ENCODE peak calls at places on chromosomes 3 and 15, in five cellular contexts. One of them, this sample, is unnamed. For H3K4me1, the result is how much of the 10 kb centered on the place peaks cover.

GRCh38 chr3:11201246-11202024 is 47.1 kb downstream of the HRH1 start:
- DNase-seq in fibroblast of lung: peak
- DNase-seq in colonic mucosa: no peak
- DNase-seq in naive thymus-derived CD4-positive, alpha-beta T cell: no peak
- DNase-seq in tibial nerve: no peak
- DNase-seq in this sample: no peak

GRCh38 chr15:58387130-58387529 is 44.7 kb upstream of the LIPC start:
- DNase-seq in fibroblast of lung: peak
- DNase-seq in colonic mucosa: no peak
- DNase-seq in naive thymus-derived CD4-positive, alpha-beta T cell: no peak
- DNase-seq in tibial nerve: no peak
- DNase-seq in this sample: no peak

GRCh38 chr3:178236555-178237277 is 299.5 kb upstream of the KCNMB2 start:
- DNase-seq in fibroblast of lung: peak
- DNase-seq in colonic mucosa: no peak
- DNase-seq in naive thymus-derived CD4-positive, alpha-beta T cell: no peak
- DNase-seq in tibial nerve: no peak
- DNase-seq in this sample: no peak

GRCh38 chr3:10459954-10460754 is 45.2 kb downstream of the ATP2B2 start:
- DNase-seq in fibroblast of lung: peak
- DNase-seq in colonic mucosa: peak
- DNase-seq in naive thymus-derived CD4-positive, alpha-beta T cell: peak
- DNase-seq in tibial nerve: no peak
- DNase-seq in this sample: peak

GRCh38 chr3:171781711-171782127 is 28.6 kb downstream of the PLD1 start:
- DNase-seq in fibroblast of lung: peak
- DNase-seq in colonic mucosa: no peak
- DNase-seq in naive thymus-derived CD4-positive, alpha-beta T cell: no peak
- DNase-seq in tibial nerve: no peak
- DNase-seq in this sample: no peak

GRCh38 chr3:196778755-196779154 is 39.1 kb downstream of the PAK2 start:
- DNase-seq in fibroblast of lung: peak
- DNase-seq in colonic mucosa: no peak
- DNase-seq in naive thymus-derived CD4-positive, alpha-beta T cell: no peak
- DNase-seq in tibial nerve: no peak
- DNase-seq in this sample: no peak

GRCh38 chr15:56690733-56691132 is 42.6 kb downstream of the ZNF280D start:
- DNase-seq in fibroblast of lung: no peak
- DNase-seq in colonic mucosa: no peak
- DNase-seq in naive thymus-derived CD4-positive, alpha-beta T cell: no peak
- DNase-seq in tibial nerve: no peak
- DNase-seq in this sample: no peak

GRCh38 chr15:90003736-90004135 is 2.6 kb downstream of the ZNF710 start:
- DNase-seq in fibroblast of lung: no peak
- DNase-seq in colonic mucosa: no peak
- DNase-seq in naive thymus-derived CD4-positive, alpha-beta T cell: no peak
- DNase-seq in tibial nerve: no peak
- DNase-seq in this sample: no peak

GRCh38 chr3:57998366-57999283 is 9.6 kb upstream of the FLNB start:
- DNase-seq in fibroblast of lung: no peak
- DNase-seq in colonic mucosa: peak
- DNase-seq in naive thymus-derived CD4-positive, alpha-beta T cell: peak
- DNase-seq in tibial nerve: no peak
- DNase-seq in this sample: no peak

DNA sequence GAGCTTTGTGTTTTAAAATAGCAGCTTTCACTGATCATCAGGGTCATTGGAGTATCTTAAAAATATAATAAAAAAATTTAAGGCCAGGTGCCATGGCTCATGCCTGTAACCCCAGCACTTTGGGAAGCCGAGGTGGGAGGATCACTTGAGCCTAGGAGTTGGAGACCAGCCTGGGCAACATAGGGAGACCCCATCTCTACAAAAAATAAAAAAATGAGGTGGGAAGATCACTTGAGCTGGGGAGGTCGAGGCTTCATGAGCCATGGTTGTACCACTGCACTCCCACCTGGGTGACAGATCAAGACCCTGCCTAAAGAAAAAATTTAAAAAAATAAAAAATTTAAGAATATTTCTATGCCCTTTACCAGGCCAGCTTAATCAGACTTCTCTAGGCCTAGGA is 1.5 kb downstream of the HMCES start:
- DNase-seq in fibroblast of lung: no peak
- DNase-seq in colonic mucosa: no peak
- DNase-seq in naive thymus-derived CD4-positive, alpha-beta T cell: no peak
- DNase-seq in tibial nerve: no peak
- DNase-seq in this sample: no peak
- H3K4me1 ChIP-seq in fibroblast of lung: under half
- H3K4me1 ChIP-seq in colonic mucosa: under half
- H3K4me1 ChIP-seq in naive thymus-derived CD4-positive, alpha-beta T cell: under half
- H3K4me1 ChIP-seq in tibial nerve: under half
- H3K4me1 ChIP-seq in this sample: under half

GRCh38 chr3:188257384-188257961 is 103.5 kb downstream of the LPP start:
- DNase-seq in fibroblast of lung: no peak
- DNase-seq in colonic mucosa: no peak
- DNase-seq in naive thymus-derived CD4-positive, alpha-beta T cell: no peak
- DNase-seq in tibial nerve: no peak
- DNase-seq in this sample: no peak
- H3K4me1 ChIP-seq in fibroblast of lung: under half
- H3K4me1 ChIP-seq in colonic mucosa: under half
- H3K4me1 ChIP-seq in naive thymus-derived CD4-positive, alpha-beta T cell: under half
- H3K4me1 ChIP-seq in tibial nerve: under half
- H3K4me1 ChIP-seq in this sample: under half

DNA sequence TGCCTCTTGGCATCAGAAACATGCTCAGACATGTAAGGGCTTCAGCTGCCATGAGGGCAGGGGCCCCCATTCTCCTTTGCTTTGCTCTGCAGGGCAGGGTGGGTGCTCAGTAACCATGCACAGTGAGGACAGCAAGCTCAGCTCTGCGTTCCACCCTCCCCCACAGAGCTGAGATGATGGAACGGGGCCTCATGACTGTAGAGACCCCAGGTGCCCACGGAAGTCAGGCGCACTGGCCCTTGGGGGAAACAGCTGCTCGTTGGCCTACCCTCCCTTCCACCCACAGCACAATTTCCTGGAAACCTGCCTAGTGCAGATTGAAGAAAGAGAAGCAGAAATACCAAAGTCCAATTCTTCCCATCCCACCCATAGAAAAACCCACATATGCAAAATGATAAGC is 10.5 kb downstream of the CTXND1 start:
- DNase-seq in fibroblast of lung: no peak
- DNase-seq in colonic mucosa: no peak
- DNase-seq in naive thymus-derived CD4-positive, alpha-beta T cell: no peak
- DNase-seq in tibial nerve: no peak
- DNase-seq in this sample: no peak
- H3K4me1 ChIP-seq in fibroblast of lung: under half
- H3K4me1 ChIP-seq in colonic mucosa: under half
- H3K4me1 ChIP-seq in naive thymus-derived CD4-positive, alpha-beta T cell: under half
- H3K4me1 ChIP-seq in tibial nerve: under half
- H3K4me1 ChIP-seq in this sample: under half

GRCh38 chr3:176988795-176989194 is 208.5 kb downstream of the TBL1XR1 start:
- DNase-seq in fibroblast of lung: no peak
- DNase-seq in colonic mucosa: no peak
- DNase-seq in naive thymus-derived CD4-positive, alpha-beta T cell: no peak
- DNase-seq in tibial nerve: no peak
- DNase-seq in this sample: no peak

GRCh38 chr3:176994393-176994792 is 202.9 kb downstream of the TBL1XR1 start:
- DNase-seq in fibroblast of lung: no peak
- DNase-seq in colonic mucosa: peak
- DNase-seq in naive thymus-derived CD4-positive, alpha-beta T cell: no peak
- DNase-seq in tibial nerve: no peak
- DNase-seq in this sample: no peak

GRCh38 chr3:176994876-176995781 is 202.2 kb downstream of the TBL1XR1 start:
- DNase-seq in fibroblast of lung: no peak
- DNase-seq in colonic mucosa: peak
- DNase-seq in naive thymus-derived CD4-positive, alpha-beta T cell: no peak
- DNase-seq in tibial nerve: no peak
- DNase-seq in this sample: no peak

GRCh38 chr3:176995946-176996345 is 201.3 kb downstream of the TBL1XR1 start:
- DNase-seq in fibroblast of lung: no peak
- DNase-seq in colonic mucosa: no peak
- DNase-seq in naive thymus-derived CD4-positive, alpha-beta T cell: no peak
- DNase-seq in tibial nerve: no peak
- DNase-seq in this sample: no peak

DNA sequence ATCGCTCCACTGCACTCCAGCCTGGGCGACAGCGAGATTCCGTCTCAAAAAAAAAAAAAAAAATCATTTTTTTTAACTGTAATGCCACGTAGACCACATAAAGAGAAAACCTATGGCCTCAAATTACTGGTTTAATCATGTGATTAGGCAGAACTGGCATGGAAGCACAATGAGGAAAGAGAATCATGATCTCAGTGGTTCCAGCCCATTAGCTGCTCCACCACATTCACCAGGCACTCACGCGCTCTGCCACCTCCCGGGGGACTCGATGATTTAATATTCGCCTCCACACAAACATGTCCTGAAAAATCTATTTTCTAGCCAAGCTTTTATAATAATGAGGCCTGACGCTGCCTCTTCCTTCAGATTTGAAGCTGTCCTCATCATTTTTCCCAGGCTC is 204.7 kb downstream of the TBL1XR1 start:
- DNase-seq in fibroblast of lung: no peak
- DNase-seq in colonic mucosa: no peak
- DNase-seq in naive thymus-derived CD4-positive, alpha-beta T cell: no peak
- DNase-seq in tibial nerve: no peak
- DNase-seq in this sample: no peak
- H3K4me1 ChIP-seq in fibroblast of lung: under half
- H3K4me1 ChIP-seq in colonic mucosa: under half
- H3K4me1 ChIP-seq in naive thymus-derived CD4-positive, alpha-beta T cell: under half
- H3K4me1 ChIP-seq in tibial nerve: under half
- H3K4me1 ChIP-seq in this sample: under half

GRCh38 chr3:123395235-123395634 is 53.7 kb downstream of the ADCY5 start:
- DNase-seq in fibroblast of lung: no peak
- DNase-seq in colonic mucosa: no peak
- DNase-seq in naive thymus-derived CD4-positive, alpha-beta T cell: no peak
- DNase-seq in tibial nerve: no peak
- DNase-seq in this sample: no peak

GRCh38 chr3:123394391-123395022 is 54.4 kb downstream of the ADCY5 start:
- DNase-seq in fibroblast of lung: no peak
- DNase-seq in colonic mucosa: no peak
- DNase-seq in naive thymus-derived CD4-positive, alpha-beta T cell: no peak
- DNase-seq in tibial nerve: no peak
- DNase-seq in this sample: no peak

GRCh38 chr3:123392368-123392767 is 56.5 kb downstream of the ADCY5 start:
- DNase-seq in fibroblast of lung: no peak
- DNase-seq in colonic mucosa: no peak
- DNase-seq in naive thymus-derived CD4-positive, alpha-beta T cell: no peak
- DNase-seq in tibial nerve: no peak
- DNase-seq in this sample: no peak

GRCh38 chr3:123390865-123391613 is 57.9 kb downstream of the ADCY5 start:
- DNase-seq in fibroblast of lung: no peak
- DNase-seq in colonic mucosa: no peak
- DNase-seq in naive thymus-derived CD4-positive, alpha-beta T cell: no peak
- DNase-seq in tibial nerve: no peak
- DNase-seq in this sample: no peak

GRCh38 chr3:123392871-123393620 is 55.8 kb downstream of the ADCY5 start:
- DNase-seq in fibroblast of lung: no peak
- DNase-seq in colonic mucosa: no peak
- DNase-seq in naive thymus-derived CD4-positive, alpha-beta T cell: no peak
- DNase-seq in tibial nerve: no peak
- DNase-seq in this sample: no peak
- H3K4me1 ChIP-seq in fibroblast of lung: under half
- H3K4me1 ChIP-seq in colonic mucosa: under half
- H3K4me1 ChIP-seq in naive thymus-derived CD4-positive, alpha-beta T cell: under half
- H3K4me1 ChIP-seq in tibial nerve: under half
- H3K4me1 ChIP-seq in this sample: under half

GRCh38 chr3:127798716-127799115 is 23.6 kb downstream of the MGLL start:
- DNase-seq in fibroblast of lung: no peak
- DNase-seq in colonic mucosa: no peak
- DNase-seq in naive thymus-derived CD4-positive, alpha-beta T cell: no peak
- DNase-seq in tibial nerve: no peak
- DNase-seq in this sample: no peak

GRCh38 chr3:127802620-127803019 is 19.7 kb downstream of the MGLL start:
- DNase-seq in fibroblast of lung: no peak
- DNase-seq in colonic mucosa: no peak
- DNase-seq in naive thymus-derived CD4-positive, alpha-beta T cell: no peak
- DNase-seq in tibial nerve: no peak
- DNase-seq in this sample: no peak

GRCh38 chr3:127801914-127802313 is 20.4 kb downstream of the MGLL start:
- DNase-seq in fibroblast of lung: no peak
- DNase-seq in colonic mucosa: no peak
- DNase-seq in naive thymus-derived CD4-positive, alpha-beta T cell: no peak
- DNase-seq in tibial nerve: no peak
- DNase-seq in this sample: no peak

GRCh38 chr3:127799476-127800222 is 22.7 kb downstream of the MGLL start:
- DNase-seq in fibroblast of lung: peak
- DNase-seq in colonic mucosa: no peak
- DNase-seq in naive thymus-derived CD4-positive, alpha-beta T cell: no peak
- DNase-seq in tibial nerve: no peak
- DNase-seq in this sample: no peak

DNA sequence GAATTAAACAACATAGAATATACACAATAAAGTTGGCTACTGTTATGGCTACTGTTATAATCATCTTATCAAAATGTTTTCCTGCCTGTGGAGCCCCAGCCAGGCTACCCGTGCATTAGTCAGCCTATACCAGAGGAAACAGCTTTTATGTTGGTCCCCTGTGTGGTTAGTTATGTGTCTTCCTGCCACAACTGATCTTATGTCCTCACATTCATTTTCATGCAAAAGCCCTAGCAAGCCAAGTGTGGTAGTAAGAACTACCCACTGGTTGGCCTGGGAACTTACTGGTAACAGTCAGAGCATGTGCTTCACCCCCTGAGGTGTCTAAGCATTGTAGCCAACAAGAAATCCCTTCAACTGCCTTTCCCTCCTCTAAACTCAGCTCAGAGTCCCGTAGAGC is 21.8 kb downstream of the MGLL start:
- DNase-seq in fibroblast of lung: no peak
- DNase-seq in colonic mucosa: no peak
- DNase-seq in naive thymus-derived CD4-positive, alpha-beta T cell: no peak
- DNase-seq in tibial nerve: no peak
- DNase-seq in this sample: no peak
- H3K4me1 ChIP-seq in fibroblast of lung: under half
- H3K4me1 ChIP-seq in colonic mucosa: under half
- H3K4me1 ChIP-seq in naive thymus-derived CD4-positive, alpha-beta T cell: under half
- H3K4me1 ChIP-seq in tibial nerve: under half
- H3K4me1 ChIP-seq in this sample: under half

GRCh38 chr3:182078314-182078713 is 366.6 kb downstream of the SOX2 start:
- DNase-seq in fibroblast of lung: no peak
- DNase-seq in colonic mucosa: no peak
- DNase-seq in naive thymus-derived CD4-positive, alpha-beta T cell: no peak
- DNase-seq in tibial nerve: no peak
- DNase-seq in this sample: no peak
- H3K4me1 ChIP-seq in fibroblast of lung: under half
- H3K4me1 ChIP-seq in colonic mucosa: under half
- H3K4me1 ChIP-seq in naive thymus-derived CD4-positive, alpha-beta T cell: under half
- H3K4me1 ChIP-seq in tibial nerve: under half
- H3K4me1 ChIP-seq in this sample: under half

GRCh38 chr3:185728630-185729334 is 96.1 kb downstream of the IGF2BP2 start:
- DNase-seq in fibroblast of lung: no peak
- DNase-seq in colonic mucosa: no peak
- DNase-seq in naive thymus-derived CD4-positive, alpha-beta T cell: no peak
- DNase-seq in tibial nerve: no peak
- DNase-seq in this sample: no peak
- H3K4me1 ChIP-seq in fibroblast of lung: under half
- H3K4me1 ChIP-seq in colonic mucosa: under half
- H3K4me1 ChIP-seq in naive thymus-derived CD4-positive, alpha-beta T cell: under half
- H3K4me1 ChIP-seq in tibial nerve: under half
- H3K4me1 ChIP-seq in this sample: under half

This sample was measured in CD8-positive, alpha-beta T cell.